ENCODE peak calls at places on chromosomes 4 and X, in eight cellular contexts. X is fibroblast of the aortic adventitia; P is A549; W is heart left ventricle; M is sciatic nerve; H is activated CD4-positive, alpha-beta T cell treated with anti-CD3 and anti-CD28 coated beads, Interleukin-2, amount 50 U/mL, for 4 hours; R is cardiac fibroblast; A is activated effector memory CD4-positive, alpha-beta T cell treated with Interleukin-2 at 50 U/mL for 16 hours. E is an unnamed sample.

GRCh38 chr4:170001688-170002267 is 24.4 kb downstream of the MFAP3L start:
- DNase-seq in P (no peak), A (no peak), R (no peak), W (no peak), X (no peak), H (no peak), M (no peak), E (no peak)

GRCh38 chrX:154530286-154530685 is 14.3 kb upstream of the FAM3A start:
- DNase-seq in R (no peak), P (no peak), X (no peak), M (no peak), H (no peak), A (no peak), W (no peak), E (no peak)

GRCh38 chr4:20249333-20249732 is 2.4 kb upstream of the SLIT2 start:
- DNase-seq in M (no peak), R (peak; percentile 77), X (peak; percentile 83), A (no peak), W (no peak), H (no peak), P (no peak), E (no peak)

GRCh38 chr4:107896158-107896645 is 35.1 kb upstream of the CYP2U1 start:
- DNase-seq in A (no peak), H (no peak), X (peak; percentile 97), P (peak; percentile 44), W (no peak), R (peak; percentile 89), M (no peak), E (no peak)

GRCh38 chr4:128031756-128032384 is 29.2 kb upstream of the LARP1B start:
- DNase-seq in R (no peak), H (no peak), X (no peak), W (no peak), P (no peak), M (no peak), A (no peak), E (no peak)

GRCh38 chr4:40622913-40623312 is 6.8 kb downstream of the RBM47 start:
- DNase-seq in W (no peak), M (no peak), R (no peak), A (no peak), P (no peak), H (no peak), X (no peak), E (no peak)

GRCh38 chr4:87804871-87805270 is 5.5 kb downstream of the IBSP start:
- DNase-seq in R (no peak), H (no peak), A (no peak), X (no peak), P (no peak), M (no peak), W (no peak), E (no peak)

GRCh38 chr4:89368855-89369254 is 61.3 kb upstream of the GPRIN3 start:
- DNase-seq in P (no peak), W (no peak), R (no peak), M (no peak), X (no peak), A (no peak), H (no peak), E (no peak)

GRCh38 chr4:117560329-117560728 is 474.0 kb upstream of the NDST3 start:
- DNase-seq in W (no peak), M (no peak), P (no peak), X (peak; percentile 1), R (peak; percentile 9), H (no peak), A (no peak), E (no peak)

GRCh38 chr4:75940692-75941253 is at the start of gene NAAA:
- DNase-seq in A (peak; percentile 73), X (peak; percentile 43), R (peak; percentile 56), W (peak; percentile 74), M (peak; percentile 90), H (peak; percentile 74), P (peak; percentile 66), E (peak; percentile 60)

GRCh38 chrX:13764765-13765164 is 30.2 kb downstream of the OFD1 start:
- DNase-seq in X (no peak), P (peak; percentile 5), R (peak; percentile 12), M (no peak), W (no peak), H (no peak), A (no peak), E (no peak)

GRCh38 chr4:20612313-20612712 is 87.9 kb upstream of the PACRGL start:
- DNase-seq in H (no peak), X (no peak), W (no peak), A (no peak), P (no peak), R (no peak), M (no peak), E (no peak)

GRCh38 chrX:15664487-15665444 is at the start of gene CLTRN:
- DNase-seq in X (no peak), R (no peak), H (no peak), P (no peak), M (no peak), A (no peak), W (no peak), E (no peak)

GRCh38 chrX:19382500-19383145 is 38.9 kb downstream of the PDHA1 start:
- DNase-seq in M (peak; percentile 62), R (peak; percentile 41), W (peak; percentile 48), P (peak; percentile 55), A (peak; percentile 28), H (peak; percentile 37), X (peak; percentile 26), E (peak; percentile 14)

GRCh38 chrX:155056877-155057792 is 13.8 kb downstream of the CMC4 start:
- DNase-seq in M (peak; percentile 71), H (peak; percentile 26), R (peak; percentile 85), W (peak; percentile 57), P (peak; percentile 43), A (peak; percentile 23), X (peak; percentile 76), E (no peak)

GRCh38 chr4:150098214-150098613 is 20.0 kb downstream of the DCLK2 start:
- DNase-seq in H (no peak), A (no peak), W (no peak), P (no peak), R (peak; percentile 29), M (no peak), X (peak; percentile 46), E (no peak)